ENCODE peak calls at places on chromosomes 11 and 22, in six cellular contexts. One of them, this sample, is unnamed.
A peak's percentile ranks its signal among the peaks of the same experiment; 100 is the strongest.

GRCh38 chr22:37639070-37639760 is at the start of gene SH3BP1:
- DNase-seq in SK-N-SH: peak; percentile 89
- DNase-seq in A549: no peak
- DNase-seq in HepG2: peak; percentile 57
- DNase-seq in GM12878: no peak
- DNase-seq in K562: peak; percentile 82
- DNase-seq in this sample: no peak

GRCh38 chr11:22510741-22511140 is 114.9 kb downstream of the FANCF start:
- DNase-seq in SK-N-SH: no peak
- DNase-seq in HepG2: no peak
- DNase-seq in A549: no peak
- DNase-seq in GM12878: no peak
- DNase-seq in K562: no peak
- DNase-seq in this sample: no peak

GRCh38 chr11:121318848-121319834 is 26.6 kb downstream of the SC5D start:
- DNase-seq in GM12878: no peak
- DNase-seq in K562: no peak
- DNase-seq in SK-N-SH: peak; percentile 68
- DNase-seq in A549: no peak
- DNase-seq in HepG2: peak; percentile 30
- DNase-seq in this sample: peak; percentile 32

GRCh38 chr11:130369141-130369691 is 54.5 kb upstream of the ZBTB44 start:
- DNase-seq in K562: no peak
- DNase-seq in SK-N-SH: no peak
- DNase-seq in HepG2: no peak
- DNase-seq in GM12878: no peak
- DNase-seq in A549: no peak
- DNase-seq in this sample: no peak

GRCh38 chr11:64339754-64340408 is at the start of gene CCDC88B:
- DNase-seq in A549: no peak
- DNase-seq in SK-N-SH: no peak
- DNase-seq in GM12878: no peak
- DNase-seq in HepG2: no peak
- DNase-seq in K562: no peak
- DNase-seq in this sample: no peak

GRCh38 chr22:36467042-36467810 is 14.2 kb downstream of the TXN2 start:
- DNase-seq in K562: no peak
- DNase-seq in HepG2: no peak
- DNase-seq in SK-N-SH: no peak
- DNase-seq in A549: no peak
- DNase-seq in GM12878: no peak
- DNase-seq in this sample: peak; percentile 46

GRCh38 chr11:18115360-18116127 is 9.7 kb upstream of the SAAL1 start:
- DNase-seq in A549: peak; percentile 75
- DNase-seq in SK-N-SH: peak; percentile 85
- DNase-seq in HepG2: peak; percentile 75
- DNase-seq in GM12878: peak; percentile 19
- DNase-seq in K562: peak; percentile 77
- DNase-seq in this sample: peak; percentile 76

GRCh38 chr11:119676461-119677020 is 52.5 kb downstream of the NECTIN1 start:
- DNase-seq in A549: no peak
- DNase-seq in K562: no peak
- DNase-seq in HepG2: no peak
- DNase-seq in GM12878: no peak
- DNase-seq in SK-N-SH: no peak
- DNase-seq in this sample: no peak

GRCh38 chr11:110947100-110947499 is 234.9 kb upstream of the ARHGAP20 start:
- DNase-seq in GM12878: no peak
- DNase-seq in A549: no peak
- DNase-seq in HepG2: no peak
- DNase-seq in K562: no peak
- DNase-seq in SK-N-SH: no peak
- DNase-seq in this sample: no peak

GRCh38 chr11:60866911-60867870 is at the start of gene ZP1:
- DNase-seq in GM12878: no peak
- DNase-seq in SK-N-SH: no peak
- DNase-seq in HepG2: no peak
- DNase-seq in K562: no peak
- DNase-seq in A549: no peak
- DNase-seq in this sample: no peak

GRCh38 chr11:95065336-95065735 is 1.4 kb upstream of the SRSF8 start:
- DNase-seq in K562: no peak
- DNase-seq in GM12878: no peak
- DNase-seq in SK-N-SH: no peak
- DNase-seq in HepG2: no peak
- DNase-seq in A549: no peak
- DNase-seq in this sample: no peak

GRCh38 chr11:122656631-122657101 is 1.1 kb downstream of the UBASH3B start:
- DNase-seq in SK-N-SH: no peak
- DNase-seq in GM12878: no peak
- DNase-seq in A549: peak; percentile 60
- DNase-seq in K562: no peak
- DNase-seq in HepG2: no peak
- DNase-seq in this sample: no peak

GRCh38 chr11:11706022-11706421 is 84.2 kb upstream of the GALNT18 start:
- DNase-seq in A549: no peak
- DNase-seq in GM12878: no peak
- DNase-seq in SK-N-SH: no peak
- DNase-seq in K562: no peak
- DNase-seq in HepG2: no peak
- DNase-seq in this sample: peak; percentile 35

GRCh38 chr22:39251762-39252460 is 7.1 kb upstream of the PDGFB start:
- DNase-seq in HepG2: peak; percentile 67
- DNase-seq in GM12878: no peak
- DNase-seq in SK-N-SH: no peak
- DNase-seq in A549: no peak
- DNase-seq in K562: no peak
- DNase-seq in this sample: no peak

GRCh38 chr11:126561327-126561893 is 205.9 kb downstream of the ST3GAL4 start:
- DNase-seq in A549: no peak
- DNase-seq in GM12878: no peak
- DNase-seq in SK-N-SH: no peak
- DNase-seq in K562: peak; percentile 47
- DNase-seq in HepG2: peak; percentile 34
- DNase-seq in this sample: no peak

GRCh38 chr11:45237666-45238348 is 48.3 kb downstream of the SYT13 start:
- DNase-seq in A549: no peak
- DNase-seq in HepG2: no peak
- DNase-seq in GM12878: no peak
- DNase-seq in K562: no peak
- DNase-seq in SK-N-SH: no peak
- DNase-seq in this sample: no peak

GRCh38 chr11:12261551-12261950 is 115.8 kb upstream of the PARVA start:
- DNase-seq in GM12878: no peak
- DNase-seq in A549: no peak
- DNase-seq in HepG2: no peak
- DNase-seq in SK-N-SH: no peak
- DNase-seq in K562: no peak
- DNase-seq in this sample: no peak

GRCh38 chr11:14908214-14908880 is 16.3 kb upstream of the CYP2R1 start:
- DNase-seq in A549: peak; percentile 32
- DNase-seq in HepG2: peak; percentile 44
- DNase-seq in SK-N-SH: peak; percentile 55
- DNase-seq in K562: peak; percentile 45
- DNase-seq in GM12878: no peak
- DNase-seq in this sample: peak; percentile 51

GRCh38 chr11:95074806-95075563 is 8.3 kb downstream of the SRSF8 start:
- DNase-seq in GM12878: no peak
- DNase-seq in SK-N-SH: no peak
- DNase-seq in K562: no peak
- DNase-seq in A549: no peak
- DNase-seq in HepG2: no peak
- DNase-seq in this sample: no peak

GRCh38 chr22:17781319-17782031 is 7.2 kb upstream of the BID start:
- DNase-seq in GM12878: peak; percentile 60
- DNase-seq in SK-N-SH: peak; percentile 57
- DNase-seq in K562: no peak
- DNase-seq in A549: peak; percentile 68
- DNase-seq in HepG2: peak; percentile 78
- DNase-seq in this sample: no peak
- TF ChIP-seq REST in GM12878: no peak
- TF ChIP-seq REST in SK-N-SH: no peak
- TF ChIP-seq REST in K562: no peak
- TF ChIP-seq REST in A549: no peak
- TF ChIP-seq REST in HepG2: no peak
- TF ChIP-seq REST in this sample: no peak

GRCh38 chr11:78295347-78295746 is 106.6 kb downstream of the USP35 start:
- DNase-seq in HepG2: no peak
- DNase-seq in SK-N-SH: no peak
- DNase-seq in K562: no peak
- DNase-seq in GM12878: no peak
- DNase-seq in A549: no peak
- DNase-seq in this sample: no peak

GRCh38 chr11:78292109-78292803 is 103.5 kb downstream of the USP35 start:
- DNase-seq in SK-N-SH: no peak
- DNase-seq in HepG2: peak; percentile 44
- DNase-seq in K562: peak; percentile 51
- DNase-seq in GM12878: no peak
- DNase-seq in A549: no peak
- DNase-seq in this sample: no peak

GRCh38 chr11:78291754-78292108 is 103.0 kb downstream of the USP35 start:
- DNase-seq in A549: no peak
- DNase-seq in GM12878: no peak
- DNase-seq in HepG2: no peak
- DNase-seq in K562: no peak
- DNase-seq in SK-N-SH: no peak
- DNase-seq in this sample: no peak

GRCh38 chr11:78289547-78290292 is 101.0 kb downstream of the USP35 start:
- DNase-seq in GM12878: no peak
- DNase-seq in SK-N-SH: no peak
- DNase-seq in HepG2: no peak
- DNase-seq in K562: no peak
- DNase-seq in A549: no peak
- DNase-seq in this sample: no peak

DNA sequence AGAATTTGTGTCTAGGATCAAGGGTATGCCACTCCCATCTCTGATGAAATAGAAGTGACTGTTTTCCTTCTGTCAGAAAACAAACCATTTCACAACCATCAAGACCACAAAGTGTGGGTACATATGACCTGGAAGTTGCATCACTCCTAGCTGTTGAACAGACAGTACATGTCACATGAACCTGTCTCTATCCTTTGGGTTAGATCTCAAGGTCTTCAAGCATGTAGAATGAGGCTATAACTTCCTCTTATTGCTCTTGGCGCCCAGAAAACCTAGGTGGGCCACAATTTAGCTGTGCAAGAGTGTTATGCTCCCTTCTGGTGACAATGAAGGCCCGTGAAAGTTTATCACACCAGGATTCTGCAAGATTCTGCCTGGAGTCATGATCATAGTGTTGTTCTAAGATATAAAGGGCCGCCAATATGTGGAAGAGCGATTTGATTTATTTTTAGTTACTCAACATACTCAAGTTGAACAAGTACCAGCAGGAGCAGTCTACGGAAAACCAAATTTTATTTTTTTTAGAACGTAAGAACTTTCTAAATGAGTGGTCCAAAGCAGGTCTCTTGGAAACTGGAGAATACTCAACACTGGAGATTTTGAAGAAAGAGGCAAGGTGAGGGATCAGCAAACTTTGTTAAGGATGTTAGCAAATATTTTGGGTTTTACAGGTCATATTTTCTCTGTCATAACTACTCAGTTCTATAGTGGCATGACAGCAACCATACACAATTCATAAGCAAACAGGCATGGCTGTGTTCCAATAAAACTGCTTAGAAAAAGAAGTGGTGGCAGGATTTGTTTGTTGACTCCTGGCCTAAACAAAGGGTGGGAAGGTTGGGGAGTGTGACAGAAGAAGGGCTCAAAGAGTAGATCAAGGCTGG is 101.8 kb downstream of the USP35 start:
- DNase-seq in HepG2: peak; percentile 97
- DNase-seq in GM12878: no peak
- DNase-seq in K562: peak; percentile 42
- DNase-seq in A549: no peak
- DNase-seq in SK-N-SH: no peak
- DNase-seq in this sample: no peak
- TF ChIP-seq RAD21 in HepG2: no peak
- TF ChIP-seq RAD21 in GM12878: no peak
- TF ChIP-seq RAD21 in K562: peak; percentile 59
- TF ChIP-seq RAD21 in A549: no peak
- TF ChIP-seq RAD21 in SK-N-SH: no peak
- TF ChIP-seq RAD21 in this sample: no peak

GRCh38 chr22:44917372-44918165 is 92.2 kb downstream of the PHF21B start:
- DNase-seq in K562: no peak
- DNase-seq in SK-N-SH: no peak
- DNase-seq in HepG2: no peak
- DNase-seq in GM12878: no peak
- DNase-seq in A549: no peak
- DNase-seq in this sample: no peak

GRCh38 chr22:44914026-44914721 is 95.6 kb downstream of the PHF21B start:
- DNase-seq in HepG2: no peak
- DNase-seq in A549: no peak
- DNase-seq in GM12878: no peak
- DNase-seq in SK-N-SH: no peak
- DNase-seq in K562: no peak
- DNase-seq in this sample: no peak

GRCh38 chr22:44916281-44917231 is 93.2 kb downstream of the PHF21B start:
- DNase-seq in SK-N-SH: no peak
- DNase-seq in A549: no peak
- DNase-seq in GM12878: no peak
- DNase-seq in K562: no peak
- DNase-seq in HepG2: no peak
- DNase-seq in this sample: no peak

GRCh38 chr22:44913198-44913983 is 96.4 kb downstream of the PHF21B start:
- DNase-seq in HepG2: no peak
- DNase-seq in GM12878: no peak
- DNase-seq in A549: no peak
- DNase-seq in K562: no peak
- DNase-seq in SK-N-SH: no peak
- DNase-seq in this sample: no peak

GRCh38 chr22:44915441-44915840 is 94.4 kb downstream of the PHF21B start:
- DNase-seq in K562: no peak
- DNase-seq in SK-N-SH: no peak
- DNase-seq in HepG2: no peak
- DNase-seq in A549: no peak
- DNase-seq in GM12878: no peak
- DNase-seq in this sample: no peak
- TF ChIP-seq REST in K562: no peak
- TF ChIP-seq REST in SK-N-SH: no peak
- TF ChIP-seq REST in HepG2: no peak
- TF ChIP-seq REST in A549: no peak
- TF ChIP-seq REST in GM12878: no peak
- TF ChIP-seq REST in this sample: no peak

GRCh38 chr22:49760630-49761571 is 66.8 kb downstream of the BRD1 start:
- DNase-seq in K562: no peak
- DNase-seq in HepG2: no peak
- DNase-seq in SK-N-SH: no peak
- DNase-seq in A549: no peak
- DNase-seq in GM12878: peak; percentile 64
- DNase-seq in this sample: no peak

GRCh38 chr22:49763138-49763537 is 64.5 kb downstream of the BRD1 start:
- DNase-seq in HepG2: no peak
- DNase-seq in SK-N-SH: no peak
- DNase-seq in A549: no peak
- DNase-seq in GM12878: no peak
- DNase-seq in K562: no peak
- DNase-seq in this sample: no peak

GRCh38 chr22:49763696-49764095 is 64.0 kb downstream of the BRD1 start:
- DNase-seq in GM12878: no peak
- DNase-seq in HepG2: no peak
- DNase-seq in A549: no peak
- DNase-seq in SK-N-SH: peak; percentile 25
- DNase-seq in K562: no peak
- DNase-seq in this sample: no peak

GRCh38 chr22:49761836-49762235 is 65.8 kb downstream of the BRD1 start:
- DNase-seq in A549: no peak
- DNase-seq in SK-N-SH: no peak
- DNase-seq in GM12878: no peak
- DNase-seq in K562: no peak
- DNase-seq in HepG2: no peak
- DNase-seq in this sample: no peak

GRCh38 chr22:49760280-49760629 is 67.4 kb downstream of the BRD1 start:
- DNase-seq in GM12878: peak; percentile 40
- DNase-seq in A549: no peak
- DNase-seq in K562: no peak
- DNase-seq in SK-N-SH: no peak
- DNase-seq in HepG2: no peak
- DNase-seq in this sample: no peak
- TF ChIP-seq RAD21 in GM12878: no peak
- TF ChIP-seq RAD21 in A549: no peak
- TF ChIP-seq RAD21 in K562: no peak
- TF ChIP-seq RAD21 in SK-N-SH: no peak
- TF ChIP-seq RAD21 in HepG2: no peak
- TF ChIP-seq RAD21 in this sample: no peak